ENCODE peak calls at places on chromosomes 4 and X, in seven cellular contexts. Y, S, J, O, V, M and I are unnamed samples.

GRCh38 chr4:1748465-1748995 is 27.2 kb downstream of the TACC3 start:
- DNase-seq in S (peak; percentile 66), M (peak; percentile 67), Y (peak; percentile 86), V (peak; percentile 94), J (peak; percentile 89), O (no peak), I (peak; percentile 64)

GRCh38 chrX:148517191-148517590 is 16.8 kb downstream of the AFF2 start:
- DNase-seq in S (no peak), V (no peak), J (no peak), M (no peak), O (no peak), Y (no peak), I (no peak)

GRCh38 chrX:150693782-150694574 is 782 bp downstream of the MTMR1 start:
- DNase-seq in V (peak; percentile 78), M (peak; percentile 64), Y (peak; percentile 41), J (peak; percentile 82), S (peak; percentile 42), O (peak; percentile 30), I (peak; percentile 29)

GRCh38 chr4:110163327-110164070 is 34.9 kb downstream of the ELOVL6 start:
- DNase-seq in O (no peak), S (no peak), J (no peak), Y (no peak), M (no peak), V (no peak), I (no peak)

GRCh38 chrX:10922158-10922557 is 189.0 kb upstream of the HCCS start:
- DNase-seq in M (no peak), Y (no peak), V (no peak), O (no peak), J (no peak), S (no peak), I (no peak)

GRCh38 chrX:28498658-28499057 is 88.6 kb upstream of the IL1RAPL1 start:
- DNase-seq in V (peak; percentile 54), O (no peak), J (no peak), M (no peak), S (no peak), Y (no peak), I (no peak)

GRCh38 chr4:91746551-91746950 is 557.2 kb upstream of the GRID2 start:
- DNase-seq in O (no peak), M (no peak), Y (no peak), V (peak; percentile 52), S (no peak), J (no peak), I (no peak)

GRCh38 chr4:97987019-97987648 is 156.1 kb downstream of the STPG2 start:
- DNase-seq in O (no peak), Y (no peak), J (no peak), S (no peak), M (no peak), V (no peak), I (no peak)

GRCh38 chr4:10623241-10623640 is 61.3 kb downstream of the CLNK start:
- DNase-seq in V (no peak), O (no peak), Y (no peak), M (no peak), S (no peak), J (no peak), I (no peak)

DNA sequence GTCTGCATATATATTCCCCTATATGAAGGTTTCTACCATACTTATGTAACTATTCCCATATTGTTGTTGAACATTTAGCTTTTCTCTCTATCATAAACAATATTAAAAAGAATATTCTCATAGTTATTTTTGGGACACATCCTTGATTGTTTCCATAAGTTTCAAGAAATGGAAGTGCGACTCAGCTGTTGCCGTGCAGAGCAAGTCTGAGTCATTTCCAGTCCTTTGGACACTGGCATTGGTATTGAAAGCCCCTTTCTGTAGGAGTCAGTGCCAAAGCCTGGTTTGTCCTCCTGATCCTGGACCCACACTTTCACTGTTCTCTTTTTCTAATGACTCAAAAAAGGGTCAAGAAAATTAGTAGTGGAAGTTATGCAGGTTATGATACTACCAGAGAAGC is 108.3 kb upstream of the DIAPH2 start:
- DNase-seq in Y (no peak), V (no peak), M (no peak), O (no peak), J (no peak), S (no peak), I (no peak)
- H3K27ac ChIP-seq in Y (no peak overlapping the region), V (no peak overlapping the region), M (no peak overlapping the region), O (no peak overlapping the region), J (no peak overlapping the region), S (no peak overlapping the region), I (no peak overlapping the region)

GRCh38 chr4:14787221-14787620 is 215.1 kb upstream of the CPEB2 start:
- DNase-seq in V (no peak), S (no peak), M (no peak), J (no peak), O (no peak), Y (no peak), I (no peak)
- H3K27ac ChIP-seq in V (no peak overlapping the region), S (no peak overlapping the region), M (no peak overlapping the region), J (no peak overlapping the region), O (no peak overlapping the region), Y (no peak overlapping the region), I (no peak overlapping the region)

GRCh38 chrX:37405954-37406353 is 56.8 kb downstream of the PRRG1 start:
- DNase-seq in M (no peak), S (no peak), V (no peak), J (no peak), Y (no peak), O (no peak), I (no peak)

GRCh38 chrX:37407736-37408135 is 58.6 kb downstream of the PRRG1 start:
- DNase-seq in Y (no peak), M (no peak), V (no peak), J (no peak), O (no peak), S (no peak), I (no peak)

DNA sequence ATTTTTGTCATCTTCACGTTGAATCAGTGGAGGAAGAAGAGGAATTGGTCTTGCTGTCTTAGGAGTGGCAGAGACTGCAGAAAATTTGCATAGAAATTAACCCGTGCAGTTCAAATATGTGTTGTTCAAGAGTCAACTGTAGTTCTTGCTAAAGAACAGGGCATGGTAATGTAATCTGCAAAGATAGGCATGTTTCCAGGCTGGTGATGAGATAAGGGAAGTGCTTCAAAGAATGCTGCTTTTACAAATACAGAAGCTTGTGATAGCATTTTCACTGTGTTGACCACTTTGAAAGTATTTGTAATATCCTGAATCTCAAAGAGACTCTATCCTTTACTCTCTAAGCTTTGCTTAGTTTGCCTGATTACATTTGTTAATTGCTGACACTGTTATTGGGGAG is 60.1 kb downstream of the PRRG1 start:
- DNase-seq in J (no peak), M (no peak), Y (no peak), V (no peak), O (no peak), S (no peak), I (no peak)
- H3K27ac ChIP-seq in J (no peak overlapping the region), M (no peak overlapping the region), Y (no peak overlapping the region), V (no peak overlapping the region), O (no peak overlapping the region), S (no peak overlapping the region), I (no peak overlapping the region)

GRCh38 chr4:142567199-142567598 is 278.9 kb downstream of the INPP4B start:
- DNase-seq in V (peak; percentile 72), Y (no peak), J (no peak), S (no peak), M (no peak), O (no peak), I (no peak)

GRCh38 chr4:142563682-142564291 is 282.3 kb downstream of the INPP4B start:
- DNase-seq in Y (no peak), M (no peak), V (peak; percentile 47), J (no peak), S (no peak), O (no peak), I (no peak)

GRCh38 chr4:142566243-142566642 is 279.9 kb downstream of the INPP4B start:
- DNase-seq in J (no peak), O (no peak), Y (no peak), S (no peak), M (no peak), V (no peak), I (no peak)

GRCh38 chr4:142566780-142567179 is 279.3 kb downstream of the INPP4B start:
- DNase-seq in M (no peak), Y (no peak), S (no peak), V (no peak), J (no peak), O (no peak), I (no peak)

DNA sequence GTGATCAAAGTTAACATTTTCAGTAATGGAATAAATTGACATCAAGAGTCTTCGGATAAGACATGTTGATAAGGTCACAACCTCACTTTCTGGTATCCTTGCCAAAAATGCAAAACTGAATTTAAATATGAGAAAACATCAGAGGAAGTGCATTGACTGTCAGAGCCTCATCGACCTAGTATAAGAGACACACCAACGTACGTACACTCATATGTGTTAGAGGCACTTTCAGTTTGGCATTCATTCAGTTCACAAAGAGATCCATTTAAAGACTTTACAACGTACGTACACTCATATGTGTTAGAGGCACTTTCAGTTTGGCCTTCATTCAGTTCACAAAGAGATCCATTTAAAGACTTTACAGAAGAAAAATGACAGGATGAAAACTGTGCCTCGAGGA is 280.3 kb downstream of the INPP4B start:
- DNase-seq in S (no peak), M (no peak), V (no peak), O (no peak), J (no peak), Y (no peak), I (no peak)
- H3K27ac ChIP-seq in S (no peak overlapping the region), M (no peak overlapping the region), V (no peak overlapping the region), O (peak overlapping the region; percentile 47), J (no peak overlapping the region), Y (peak overlapping the region; percentile 15), I (peak overlapping the region; percentile 59)

GRCh38 chrX:2694868-2695267 is 3.8 kb downstream of the CD99 start:
- DNase-seq in V (no peak), J (no peak), Y (no peak), M (no peak), O (no peak), S (no peak), I (no peak)
- H3K27ac ChIP-seq in V (no peak overlapping the region), J (no peak overlapping the region), Y (no peak overlapping the region), M (no peak overlapping the region), O (peak overlapping the region; percentile 89), S (peak overlapping the region; percentile 17), I (no peak overlapping the region)

GRCh38 chr4:174517502-174517901 is 4.8 kb downstream of the HPGD start:
- DNase-seq in O (no peak), J (no peak), V (no peak), S (no peak), M (no peak), Y (no peak), I (no peak)
- H3K27ac ChIP-seq in O (no peak overlapping the region), J (no peak overlapping the region), V (no peak overlapping the region), S (no peak overlapping the region), M (no peak overlapping the region), Y (no peak overlapping the region), I (no peak overlapping the region)

GRCh38 chr4:42143996-42144395 is 8.5 kb downstream of the BEND4 start:
- DNase-seq in O (no peak), J (no peak), Y (no peak), V (no peak), M (no peak), S (no peak), I (no peak)

GRCh38 chr4:42148453-42148852 is 4.0 kb downstream of the BEND4 start:
- DNase-seq in V (no peak), J (no peak), M (no peak), Y (no peak), S (no peak), O (no peak), I (no peak)

DNA sequence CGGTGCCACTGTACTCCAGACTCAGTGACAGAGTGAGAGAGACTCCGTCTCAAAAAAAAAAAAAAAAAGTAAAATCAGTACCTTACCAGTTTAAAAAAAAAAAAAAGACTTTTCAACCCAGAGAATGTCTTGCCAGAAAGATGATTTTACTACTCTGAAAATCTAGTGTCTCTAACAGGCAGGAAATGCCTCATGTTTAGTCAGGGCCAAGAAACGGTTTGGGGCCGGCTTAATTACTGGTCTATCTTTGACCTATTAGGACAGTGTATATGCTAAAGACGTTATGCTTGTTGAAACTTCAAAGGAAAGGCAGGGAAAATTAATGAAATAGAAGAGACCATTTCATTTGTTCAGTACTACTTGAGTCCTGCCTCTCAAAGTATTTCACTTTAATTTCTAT is 9.9 kb downstream of the BEND4 start:
- DNase-seq in V (no peak), J (no peak), O (no peak), M (no peak), Y (no peak), S (no peak), I (no peak)
- H3K27ac ChIP-seq in V (no peak overlapping the region), J (no peak overlapping the region), O (no peak overlapping the region), M (no peak overlapping the region), Y (no peak overlapping the region), S (no peak overlapping the region), I (no peak overlapping the region)